ENCODE peak calls at places on chromosomes 4 and X, in ten cellular contexts. N is hepatocyte, J is AG09309, I is heart left ventricle, R is WERI-Rb-1, G is foreskin fibroblast, P is HL-60, F is body of pancreas, W is cardiac muscle cell, U is upper lobe of right lung. O is an unnamed sample.

GRCh38 chr4:25632135-25632534 is 23.5 kb upstream of the SLC34A2 start:
- DNase-seq in F (no peak), J (no peak), R (no peak), G (no peak), U (no peak), N (no peak), I (no peak), P (no peak), W (no peak), O (peak)

GRCh38 chr4:90211174-90211573 is 84.0 kb downstream of the CCSER1 start:
- DNase-seq in G (no peak), P (no peak), U (no peak), I (no peak), W (no peak), F (no peak), N (no peak), J (no peak), R (no peak), O (no peak)

GRCh38 chr4:8297691-8298485 is 28.3 kb downstream of the HTRA3 start:
- DNase-seq in N (no peak), F (no peak), G (no peak), P (no peak), U (peak), I (peak), J (no peak), R (peak), W (no peak), O (no peak)

GRCh38 chrX:133649659-133650058 is 234.4 kb upstream of the GPC4 start:
- DNase-seq in I (no peak), G (no peak), U (no peak), N (no peak), W (no peak), P (no peak), J (no peak), R (no peak), F (no peak), O (no peak)

GRCh38 chr4:6183740-6184139 is 16.6 kb downstream of the JAKMIP1 start:
- DNase-seq in P (no peak), W (no peak), U (no peak), F (no peak), I (no peak), J (no peak), R (no peak), N (no peak), G (no peak), O (no peak)

GRCh38 chr4:138158746-138159297 is 83.3 kb downstream of the SLC7A11 start:
- DNase-seq in W (peak), F (no peak), U (no peak), R (no peak), N (no peak), P (no peak), I (no peak), J (peak), G (peak), O (no peak)

GRCh38 chrX:118603981-118604380 is 108.4 kb downstream of the DOCK11 start:
- DNase-seq in F (peak), G (peak), R (peak), N (peak), U (no peak), P (no peak), W (peak), J (peak), I (no peak), O (no peak)

GRCh38 chrX:119181491-119181890 is 53.9 kb upstream of the KIAA1210 start:
- DNase-seq in W (peak), G (no peak), F (no peak), P (no peak), J (no peak), N (peak), U (no peak), I (no peak), R (no peak), O (no peak)

GRCh38 chr4:148310756-148311155 is 131.5 kb downstream of the NR3C2 start:
- DNase-seq in R (no peak), J (no peak), F (no peak), W (no peak), G (no peak), I (no peak), U (no peak), P (no peak), N (no peak), O (no peak)

GRCh38 chrX:12567857-12568256 is 223.4 kb upstream of the PRPS2 start:
- DNase-seq in F (no peak), U (no peak), W (peak), R (no peak), I (no peak), N (no peak), J (no peak), P (no peak), G (peak), O (no peak)

GRCh38 chr4:77761595-77761994 is 57.6 kb downstream of the CNOT6L start:
- DNase-seq in F (no peak), J (no peak), I (no peak), G (no peak), U (no peak), P (no peak), W (no peak), N (no peak), R (no peak), O (no peak)

GRCh38 chr4:47913858-47914218 is 545 bp downstream of the NFXL1 start:
- DNase-seq in I (peak), U (peak), G (peak), R (peak), P (no peak), N (peak), F (peak), J (no peak), W (peak), O (no peak)

GRCh38 chr4:24477919-24478318 is 106.4 kb downstream of the DHX15 start:
- DNase-seq in N (peak), J (no peak), R (no peak), W (peak), U (no peak), I (peak), P (no peak), F (peak), G (peak), O (peak)

GRCh38 chr4:24657768-24658617 is 73.6 kb upstream of the DHX15 start:
- DNase-seq in I (no peak), N (peak), F (peak), W (peak), J (no peak), R (no peak), P (peak), G (peak), U (no peak), O (peak)

GRCh38 chr4:76749361-76749760 is 148.6 kb downstream of the SOWAHB start:
- DNase-seq in W (no peak), J (no peak), I (no peak), R (no peak), G (peak), F (no peak), P (no peak), U (no peak), N (no peak), O (no peak)

GRCh38 chr4:76751612-76752343 is 146.2 kb downstream of the SOWAHB start:
- DNase-seq in R (no peak), I (no peak), N (no peak), P (no peak), F (no peak), W (no peak), U (no peak), J (no peak), G (no peak), O (no peak)

GRCh38 chr4:76750716-76751115 is 147.2 kb downstream of the SOWAHB start:
- DNase-seq in I (no peak), W (no peak), J (no peak), P (no peak), U (no peak), F (no peak), G (no peak), R (no peak), N (no peak), O (no peak)

GRCh38 chr4:76747613-76748012 is 150.3 kb downstream of the SOWAHB start:
- DNase-seq in F (no peak), U (no peak), I (no peak), N (no peak), W (no peak), G (peak), P (no peak), R (no peak), J (no peak), O (no peak)

GRCh38 chr4:76748649-76749048 is 149.3 kb downstream of the SOWAHB start:
- DNase-seq in N (peak), U (no peak), W (peak), F (peak), G (peak), R (peak), P (no peak), I (no peak), J (no peak), O (no peak)
- TF ChIP-seq CTCF in N (peak), U (peak), W (peak), F (peak), G (peak), R (peak), P (no peak), I (no peak), J (no peak), O (peak)

GRCh38 chrX:10077425-10078188 is 79.2 kb upstream of the CLCN4 start:
- DNase-seq in P (no peak), J (no peak), W (no peak), N (no peak), I (no peak), G (no peak), R (no peak), F (no peak), U (no peak), O (no peak)
- TF ChIP-seq CTCF in P (no peak), J (no peak), W (no peak), N (no peak), I (no peak), G (no peak), R (no peak), F (no peak), U (no peak), O (no peak)

DNA sequence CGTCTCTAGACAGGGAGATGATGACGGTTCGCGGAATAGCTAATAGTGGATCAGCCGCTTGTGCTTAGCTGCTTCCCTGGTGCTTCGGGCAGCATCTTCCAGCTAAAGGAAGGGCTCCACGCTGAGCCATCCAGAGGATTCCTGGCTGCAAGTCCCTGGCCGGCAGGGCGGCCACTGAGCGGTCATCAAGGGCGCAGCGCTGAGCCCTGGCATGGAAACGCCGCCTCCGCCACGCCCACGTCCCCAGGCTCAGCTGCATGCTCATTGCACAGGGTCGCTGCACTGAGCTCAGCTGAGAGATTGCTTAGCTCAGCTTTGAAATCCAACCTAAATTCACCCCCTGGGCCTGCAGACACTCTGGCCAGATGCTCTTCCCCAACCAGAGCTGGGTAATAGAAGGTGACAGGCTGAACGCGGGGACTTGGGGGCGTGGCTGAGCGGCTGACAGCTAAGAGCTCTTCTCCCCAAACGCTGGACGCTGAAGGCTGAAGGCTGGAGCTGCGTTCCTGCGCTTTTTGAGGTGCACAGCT is 118.2 kb upstream of the KIT start:
- DNase-seq in J (no peak), R (peak), G (peak), P (no peak), I (peak), W (peak), U (peak), N (peak), F (peak), O (no peak)
- TF ChIP-seq CTCF in J (peak), R (peak), G (no peak), P (no peak), I (no peak), W (no peak), U (peak), N (no peak), F (no peak), O (peak)

GRCh38 chrX:83469551-83469950 is 38.5 kb upstream of the POU3F4 start:
- DNase-seq in I (no peak), G (no peak), F (peak), J (no peak), P (peak), R (peak), U (no peak), N (peak), W (no peak), O (no peak)
- TF ChIP-seq CTCF in I (no peak), G (no peak), F (peak), J (peak), P (peak), R (peak), U (peak), N (peak), W (no peak), O (peak)

GRCh38 chr4:10737335-10737734 is 52.8 kb upstream of the CLNK start:
- DNase-seq in P (no peak), G (peak), R (no peak), J (no peak), W (no peak), I (no peak), N (no peak), F (no peak), U (no peak), O (peak)
- TF ChIP-seq CTCF in P (no peak), G (no peak), R (no peak), J (no peak), W (no peak), I (no peak), N (no peak), F (no peak), U (no peak), O (peak)

GRCh38 chr4:67714955-67715354 is 14.0 kb upstream of the UBA6 start:
- DNase-seq in P (no peak), J (no peak), F (no peak), U (no peak), G (no peak), R (no peak), I (no peak), N (no peak), W (no peak), O (no peak)
- TF ChIP-seq CTCF in P (no peak), J (no peak), F (no peak), U (no peak), G (no peak), R (peak), I (no peak), N (no peak), W (no peak), O (no peak)

DNA sequence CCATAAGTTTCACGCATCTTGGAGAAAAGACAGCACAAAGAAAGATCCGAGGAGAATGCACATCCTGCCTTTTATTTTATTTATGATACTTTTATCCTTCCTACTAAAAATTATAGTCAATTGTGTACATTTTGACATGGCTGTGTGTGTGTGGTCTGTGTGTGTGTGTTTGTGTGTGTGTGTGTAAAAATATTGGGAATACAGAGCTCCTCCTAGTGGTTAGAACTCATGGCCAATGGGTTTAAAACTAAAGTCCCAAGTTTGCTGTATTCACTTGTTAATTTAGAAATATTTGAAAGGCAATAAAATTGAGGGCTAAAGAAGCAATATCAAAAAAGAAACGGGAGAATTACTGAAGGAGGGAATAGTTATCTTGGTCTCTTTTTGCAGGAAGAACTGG is 47.5 kb downstream of the NKX6-1 start:
- DNase-seq in J (no peak), U (no peak), P (no peak), N (peak), I (no peak), G (peak), R (no peak), W (peak), F (no peak), O (no peak)
- TF ChIP-seq CTCF in J (peak), U (peak), P (no peak), N (peak), I (no peak), G (peak), R (peak), W (peak), F (peak), O (peak)

GRCh38 chr4:147285751-147286150 is 195.1 kb upstream of the EDNRA start:
- DNase-seq in P (no peak), N (no peak), G (peak), R (no peak), W (no peak), I (no peak), F (no peak), U (no peak), J (no peak), O (no peak)
- TF ChIP-seq CTCF in P (no peak), N (no peak), G (no peak), R (no peak), W (no peak), I (no peak), F (no peak), U (no peak), J (no peak), O (no peak)

GRCh38 chr4:151604238-151604637 is 156.6 kb downstream of the GATB start:
- DNase-seq in R (no peak), J (no peak), U (no peak), I (no peak), P (no peak), N (no peak), F (no peak), W (peak), G (peak), O (no peak)
- TF ChIP-seq CTCF in R (peak), J (peak), U (peak), I (peak), P (no peak), N (peak), F (peak), W (peak), G (peak), O (peak)

O was measured in retinal pigment epithelial cell.